ENCODE peak calls at places on chromosome 19, in nine cellular contexts. K, T, H, L, M, O, Y, I and W are unnamed samples.

GRCh38 chr19:39333507-39333906 is 2.3 kb downstream of the GMFG start:
- DNase-seq in T (no peak), H (no peak), K (no peak), Y (no peak), O (no peak), L (no peak), M (no peak), I (no peak), W (no peak)

GRCh38 chr19:6394831-6395230 is 1.9 kb upstream of the GTF2F1 start:
- DNase-seq in M (no peak), K (no peak), Y (no peak), O (no peak), I (no peak), T (no peak), L (no peak), H (no peak), W (no peak)

GRCh38 chr19:49677232-49677881 is at the start of gene PRMT1:
- DNase-seq in I (peak; percentile 90), H (no peak), M (no peak), Y (no peak), T (peak; percentile 78), K (peak; percentile 55), O (no peak), L (peak; percentile 66), W (peak; percentile 59)

GRCh38 chr19:4557186-4557970 is 2.1 kb downstream of the SEMA6B start:
- DNase-seq in M (no peak), H (no peak), Y (no peak), L (no peak), T (peak; percentile 69), I (no peak), O (no peak), K (no peak), W (no peak)

GRCh38 chr19:2618611-2619010 is 83.9 kb downstream of the GNG7 start:
- DNase-seq in T (no peak), L (peak; percentile 87), I (peak; percentile 82), O (peak; percentile 80), H (peak; percentile 86), M (peak; percentile 45), K (peak; percentile 49), Y (no peak), W (peak; percentile 60)

GRCh38 chr19:2497186-2497585 is 21.3 kb downstream of the GADD45B start:
- DNase-seq in T (no peak), H (no peak), O (no peak), I (no peak), K (no peak), M (no peak), L (no peak), Y (no peak), W (no peak)

GRCh38 chr19:40241809-40242384 is 15.4 kb upstream of the CCNP start:
- DNase-seq in O (no peak), I (peak; percentile 66), K (peak; percentile 69), T (no peak), H (no peak), L (no peak), Y (no peak), M (peak; percentile 9), W (peak; percentile 74)

GRCh38 chr19:6970478-6970877 is 50.8 kb downstream of the MBD3L2B start:
- DNase-seq in L (no peak), Y (no peak), M (no peak), K (no peak), T (peak; percentile 8), H (no peak), I (no peak), O (no peak), W (no peak)

GRCh38 chr19:42850981-42851717 is 28.4 kb downstream of the PSG1 start:
- DNase-seq in Y (peak; percentile 25), I (no peak), H (no peak), O (peak; percentile 79), T (no peak), M (peak; percentile 62), L (peak; percentile 48), K (peak; percentile 12), W (peak; percentile 74)

GRCh38 chr19:19615086-19615485 is 3.4 kb downstream of the PBX4 start:
- DNase-seq in T (no peak), O (no peak), I (no peak), H (no peak), M (no peak), Y (no peak), K (no peak), L (no peak), W (no peak)

GRCh38 chr19:40286674-40287421 is 1.7 kb upstream of the AKT2 start:
- DNase-seq in H (no peak), I (no peak), L (no peak), K (no peak), Y (no peak), T (no peak), M (no peak), O (peak; percentile 56), W (no peak)

GRCh38 chr19:11480081-11480926 is 542 bp downstream of the ELAVL3 start:
- DNase-seq in I (peak; percentile 80), H (no peak), T (peak; percentile 70), L (no peak), O (no peak), M (no peak), Y (no peak), K (no peak), W (no peak)

GRCh38 chr19:11481777-11482383 is 1.0 kb upstream of the ELAVL3 start:
- DNase-seq in T (peak; percentile 93), Y (peak; percentile 31), M (peak; percentile 80), H (peak; percentile 79), I (peak; percentile 93), L (peak; percentile 71), K (peak; percentile 70), O (peak; percentile 77), W (peak; percentile 76)

GRCh38 chr19:11479470-11480080 is 1.3 kb downstream of the ELAVL3 start:
- DNase-seq in Y (no peak), K (peak; percentile 38), M (no peak), T (peak; percentile 98), H (no peak), O (no peak), L (no peak), I (no peak), W (peak; percentile 65)

GRCh38 chr19:11482384-11483050 is 1.7 kb upstream of the ELAVL3 start:
- DNase-seq in I (peak; percentile 95), L (peak; percentile 93), Y (peak; percentile 27), T (peak; percentile 97), K (peak; percentile 87), O (peak; percentile 88), M (peak; percentile 73), H (peak; percentile 91), W (peak; percentile 84)

GRCh38 chr19:11480927-11481776 is at the start of gene ELAVL3:
- DNase-seq in I (no peak), L (no peak), Y (no peak), H (no peak), K (no peak), M (no peak), T (peak; percentile 91), O (no peak), W (no peak)
- H3K4me3 ChIP-seq in I (no peak within 1 kb of the TSS), L (peak within 1 kb of the TSS; percentile 46), Y (peak within 1 kb of the TSS; percentile 60), H (no peak within 1 kb of the TSS), K (peak within 1 kb of the TSS; percentile 50), M (no peak within 1 kb of the TSS), T (peak within 1 kb of the TSS; percentile 54), O (peak within 1 kb of the TSS; percentile 40), W (peak within 1 kb of the TSS; percentile 57)

DNA sequence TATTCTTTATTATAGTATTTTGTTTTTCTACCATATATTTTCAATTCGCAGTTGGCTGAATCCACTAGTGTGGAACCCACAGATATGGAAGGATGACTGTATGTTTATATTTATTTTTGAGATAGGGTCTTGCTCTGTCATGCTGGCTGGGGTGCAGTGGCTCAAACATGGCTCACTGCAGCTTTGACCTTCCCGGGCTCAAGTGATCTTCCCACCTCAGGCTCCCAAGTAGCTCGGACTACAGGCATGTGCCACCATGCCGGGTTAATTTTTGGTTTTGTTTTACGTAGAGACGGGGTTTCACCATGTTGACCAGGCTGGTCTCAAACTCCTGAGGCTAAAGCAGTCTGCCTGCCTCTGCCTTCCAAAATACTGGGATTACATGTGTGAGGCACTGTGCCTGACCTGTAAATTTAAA is 9.6 kb downstream of the SLC35E1 start:
- DNase-seq in M (no peak), H (no peak), L (no peak), I (no peak), K (no peak), O (no peak), Y (no peak), T (no peak), W (no peak)
- H3K36me3 ChIP-seq in M (peaks cover 16% of the 10 kb centered on the region), H (no peaks in the 10 kb centered on the region), L (no peaks in the 10 kb centered on the region), I (peaks cover 23% of the 10 kb centered on the region), K (no peaks in the 10 kb centered on the region), O (peaks cover 90% of the 10 kb centered on the region), Y (peaks cover 29% of the 10 kb centered on the region), T (peaks cover 45% of the 10 kb centered on the region), W (peaks cover 80% of the 10 kb centered on the region)

GRCh38 chr19:10388957-10389356 is 8.6 kb upstream of the TYK2 start:
- DNase-seq in K (peak; percentile 87), T (peak; percentile 76), L (peak; percentile 97), Y (peak; percentile 76), I (peak; percentile 91), M (peak; percentile 78), O (peak; percentile 91), H (peak; percentile 78), W (peak; percentile 91)

GRCh38 chr19:10379880-10380310 is 477 bp downstream of the TYK2 start:
- DNase-seq in M (no peak), Y (no peak), I (no peak), K (no peak), H (no peak), L (no peak), T (no peak), O (no peak), W (no peak)

GRCh38 chr19:10389863-10390262 is 9.5 kb upstream of the TYK2 start:
- DNase-seq in M (no peak), O (no peak), K (no peak), Y (no peak), T (no peak), H (no peak), I (no peak), L (no peak), W (no peak)

GRCh38 chr19:10380311-10381102 is at the start of gene TYK2:
- DNase-seq in H (peak; percentile 98), Y (peak; percentile 96), I (peak; percentile 99), K (peak; percentile 97), T (peak; percentile 100), L (peak; percentile 99), O (peak; percentile 98), M (peak; percentile 98), W (peak; percentile 98)

GRCh38 chr19:10384580-10384979 is 4.2 kb upstream of the TYK2 start:
- DNase-seq in O (no peak), T (no peak), I (no peak), Y (no peak), H (no peak), M (no peak), K (no peak), L (no peak), W (no peak)
- TF ChIP-seq CTCF in O (no peak), T (no peak), I (no peak), Y (no peak), H (no peak), M (no peak), K (no peak), L (no peak), W (no peak)

DNA sequence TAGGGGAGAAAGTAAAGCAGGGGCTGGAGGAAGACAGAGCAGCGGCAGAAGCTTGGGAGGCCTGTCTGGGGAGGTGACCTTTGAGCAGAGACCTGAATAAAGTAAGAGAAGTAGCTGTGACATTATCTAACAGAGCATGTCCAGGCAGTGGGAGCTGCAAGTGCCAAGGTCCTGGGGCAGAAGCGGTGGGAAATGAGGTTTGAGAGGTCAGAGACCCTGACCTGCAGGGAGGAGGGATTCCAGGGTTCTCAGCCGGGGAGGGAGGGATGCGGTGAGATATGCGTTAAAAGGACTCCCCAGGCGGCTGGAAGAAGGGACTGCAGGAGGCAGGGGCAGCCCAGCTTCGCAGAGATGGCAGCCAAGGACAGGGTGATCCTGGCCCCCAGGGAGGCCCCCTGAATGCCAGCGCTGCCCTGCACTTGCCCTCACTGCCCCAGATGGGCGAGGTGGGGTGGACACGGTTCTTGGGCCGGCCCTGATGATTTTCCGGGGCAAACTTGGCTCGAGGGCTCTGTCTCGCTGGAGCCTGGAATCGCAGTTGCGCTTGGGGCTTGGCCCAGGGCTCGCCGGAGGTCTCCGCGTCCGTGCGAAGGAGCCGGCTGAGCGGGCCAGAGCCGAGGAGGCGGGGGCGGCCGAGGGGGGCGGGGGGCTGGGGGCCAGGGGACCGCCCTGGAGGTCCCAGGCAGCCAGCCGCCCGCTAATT is 3.2 kb downstream of the CRLF1 start:
- DNase-seq in T (peak; percentile 78), O (no peak), L (no peak), I (no peak), Y (no peak), K (no peak), M (no peak), H (peak; percentile 29), W (peak; percentile 22)
- H3K4me3 ChIP-seq in T (no peak overlapping the region), O (peak overlapping the region; percentile 2), L (no peak overlapping the region), I (no peak overlapping the region), Y (peak overlapping the region; percentile 35), K (no peak overlapping the region), M (no peak overlapping the region), H (no peak overlapping the region), W (no peak overlapping the region)